ENCODE peak calls at places on chromosomes 7 and 10, in four cellular contexts. M, D, K and N are unnamed samples.
A peak's percentile ranks its signal among the peaks of the same experiment; 100 is the strongest.

GRCh38 chr10:96090463-96090800 is 39.7 kb upstream of the ZNF518A start:
- DNase-seq in M (no peak), D (no peak), K (no peak), N (no peak)

GRCh38 chr7:20892776-20893175 is 106.1 kb upstream of the SP8 start:
- DNase-seq in M (no peak), D (no peak), K (no peak), N (no peak)

GRCh38 chr7:106206826-106207541 is 77.8 kb downstream of the NAMPT start:
- DNase-seq in M (no peak), D (no peak), K (no peak), N (no peak)

GRCh38 chr7:94111009-94111408 is 106.9 kb upstream of the BET1 start:
- DNase-seq in M (no peak), D (no peak), K (no peak), N (no peak)

GRCh38 chr7:7816084-7816483 is 97.7 kb upstream of the RPA3 start:
- DNase-seq in M (no peak), D (no peak), K (no peak), N (no peak)

GRCh38 chr10:68137174-68137573 is 27.9 kb downstream of the MYPN start:
- DNase-seq in M (peak; percentile 6), D (no peak), K (no peak), N (no peak)

GRCh38 chr10:121952226-121952625 is 22.8 kb downstream of the NSMCE4A start:
- DNase-seq in M (no peak), D (no peak), K (no peak), N (no peak)

GRCh38 chr7:125934965-125935364 is 1005.3 kb upstream of the POT1 start:
- DNase-seq in M (no peak), D (no peak), K (no peak), N (no peak)

GRCh38 chr7:95045236-95045923 is 138.0 kb downstream of the PPP1R9A start:
- DNase-seq in M (peak; percentile 35), D (no peak), K (no peak), N (no peak)

GRCh38 chr10:633279-634245 is 55.9 kb downstream of the DIP2C start:
- DNase-seq in M (no peak), D (no peak), K (peak; percentile 14), N (no peak)

GRCh38 chr10:23067939-23068775 is 27.2 kb upstream of the MSRB2 start:
- DNase-seq in M (peak; percentile 80), D (no peak), K (peak; percentile 61), N (peak; percentile 47)

GRCh38 chr7:98470131-98470985 is 69.5 kb upstream of the BAIAP2L1 start:
- DNase-seq in M (no peak), D (no peak), K (no peak), N (no peak)

GRCh38 chr10:62037890-62038608 is 136.6 kb downstream of the ARID5B start:
- DNase-seq in M (no peak), D (no peak), K (no peak), N (no peak)

GRCh38 chr7:4220011-4220410 is 462.1 kb upstream of the FOXK1 start:
- DNase-seq in M (no peak), D (no peak), K (no peak), N (no peak)

GRCh38 chr10:32950457-32951109 is 7.4 kb downstream of the ITGB1 start:
- DNase-seq in M (no peak), D (no peak), K (no peak), N (no peak)

GRCh38 chr10:178208-178607 is 43.0 kb downstream of the ZMYND11 start:
- DNase-seq in M (peak; percentile 69), D (no peak), K (no peak), N (peak; percentile 26)

GRCh38 chr10:71621263-71621751 is 98.3 kb downstream of the C10orf105 start:
- DNase-seq in M (no peak), D (no peak), K (peak; percentile 77), N (no peak)

GRCh38 chr10:25101466-25101865 is 73.3 kb upstream of the GPR158 start:
- DNase-seq in M (no peak), D (no peak), K (no peak), N (no peak)

GRCh38 chr10:76172020-76172419 is 740.6 kb downstream of the LRMDA start:
- DNase-seq in M (no peak), D (no peak), K (no peak), N (no peak)

GRCh38 chr10:22479419-22479818 is 134.1 kb downstream of the SPAG6 start:
- DNase-seq in M (no peak), D (no peak), K (no peak), N (no peak)

GRCh38 chr7:130896051-130896881 is 162.3 kb upstream of the KLF14 start:
- DNase-seq in M (peak; percentile 63), D (no peak), K (no peak), N (no peak)

GRCh38 chr10:52440612-52441285 is 126.7 kb downstream of the DKK1 start:
- DNase-seq in M (peak; percentile 23), D (no peak), K (no peak), N (no peak)

GRCh38 chr7:68206946-68207485 is 1210.4 kb downstream of the TYW1 start:
- DNase-seq in M (no peak), D (no peak), K (no peak), N (no peak)

GRCh38 chr7:138049505-138050116 is 26.6 kb upstream of the AKR1D1 start:
- DNase-seq in M (no peak), D (no peak), K (no peak), N (no peak)

GRCh38 chr7:87151002-87151505 is 1.2 kb upstream of the DMTF1 start:
- DNase-seq in M (no peak), D (no peak), K (no peak), N (no peak)

GRCh38 chr10:73167557-73168485 is at the start of the genes ECD and FAM149B1:
- DNase-seq in M (peak; percentile 94), D (peak; percentile 96), K (peak; percentile 94), N (peak; percentile 87)
- TF ChIP-seq CTCF in M (no peak), D (no peak), K (peak; percentile 53), N (no peak)

DNA sequence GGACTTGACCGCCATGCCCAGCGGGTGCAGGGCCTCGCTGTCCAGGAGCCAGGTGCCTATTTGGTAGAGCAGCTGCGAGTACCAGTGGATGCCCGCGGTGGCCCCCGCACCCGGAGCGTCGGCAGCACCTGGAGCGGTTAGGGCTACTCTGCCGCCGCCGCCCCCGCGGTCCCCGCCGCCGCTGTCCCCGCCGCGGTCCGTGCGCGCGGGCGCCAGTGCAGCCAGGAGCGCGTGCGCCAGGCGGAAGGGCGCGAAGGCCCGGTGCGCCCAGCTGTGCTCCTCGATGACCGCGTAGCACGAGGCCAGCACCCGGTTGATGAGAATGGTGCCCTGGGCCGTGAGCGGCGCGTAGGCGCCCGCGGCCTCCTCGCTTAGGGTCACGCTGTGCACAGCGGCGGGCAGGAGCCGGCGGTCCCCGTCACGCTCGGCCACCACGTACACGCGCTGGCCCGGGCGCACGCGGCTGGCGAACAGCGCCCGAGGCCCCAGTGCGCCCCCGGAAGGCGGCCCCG is 9.3 kb downstream of the SHH start:
- DNase-seq in M (no peak), D (no peak), K (no peak), N (no peak)
- H3K4me3 ChIP-seq in M (no peak overlapping the region), D (peak overlapping the region; percentile 55), K (no peak overlapping the region), N (no peak overlapping the region)

DNA sequence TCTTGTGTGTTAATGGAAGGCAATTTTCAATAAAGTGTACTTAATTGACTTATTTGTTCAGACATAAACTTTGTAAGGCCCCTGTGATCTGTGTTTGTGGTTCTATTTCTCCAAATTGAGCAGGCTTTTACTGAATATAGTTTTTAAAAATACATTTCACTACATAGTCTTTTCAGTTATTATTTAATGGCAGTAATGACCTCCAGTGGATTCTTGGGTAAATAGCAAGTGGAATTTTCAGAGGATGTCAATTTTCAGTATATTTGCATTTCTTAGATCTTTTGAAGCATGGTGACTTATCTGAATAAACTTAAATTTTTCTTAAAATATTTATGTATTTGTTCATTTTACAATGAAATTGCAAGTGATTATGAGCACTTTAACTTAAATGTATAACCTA is 203.1 kb upstream of the PCLO start:
- DNase-seq in M (peak; percentile 5), D (no peak), K (no peak), N (no peak)
- TF ChIP-seq CTCF in M (no peak), D (no peak), K (no peak), N (no peak)

GRCh38 chr10:89891006-89891405 is 189.6 kb downstream of the KIF20B start:
- DNase-seq in M (peak; percentile 19), D (no peak), K (no peak), N (no peak)

GRCh38 chr10:89889610-89890009 is 188.2 kb downstream of the KIF20B start:
- DNase-seq in M (no peak), D (no peak), K (no peak), N (no peak)

GRCh38 chr10:89887830-89888229 is 186.4 kb downstream of the KIF20B start:
- DNase-seq in M (peak; percentile 39), D (no peak), K (no peak), N (no peak)

GRCh38 chr10:89888647-89889046 is 187.3 kb downstream of the KIF20B start:
- DNase-seq in M (no peak), D (no peak), K (no peak), N (no peak)

GRCh38 chr10:89887406-89887805 is 186.0 kb downstream of the KIF20B start:
- DNase-seq in M (no peak), D (no peak), K (no peak), N (no peak)
- H3K4me3 ChIP-seq in M (no peak overlapping the region), D (no peak overlapping the region), K (no peak overlapping the region), N (no peak overlapping the region)

GRCh38 chr7:17009007-17009719 is 127.4 kb upstream of the AGR3 start:
- DNase-seq in M (peak; percentile 72), D (no peak), K (no peak), N (no peak)
- TF ChIP-seq CTCF in M (peak; percentile 42), D (no peak), K (no peak), N (no peak)

GRCh38 chr7:35869810-35870209 is 69.0 kb downstream of the SEPTIN7 start:
- DNase-seq in M (peak; percentile 41), D (no peak), K (no peak), N (no peak)

GRCh38 chr7:35875292-35875691 is 74.4 kb downstream of the SEPTIN7 start:
- DNase-seq in M (peak; percentile 53), D (no peak), K (no peak), N (no peak)

GRCh38 chr7:35878356-35878755 is 77.5 kb downstream of the SEPTIN7 start:
- DNase-seq in M (no peak), D (no peak), K (no peak), N (no peak)

GRCh38 chr7:35874881-35875280 is 74.0 kb downstream of the SEPTIN7 start:
- DNase-seq in M (peak; percentile 29), D (no peak), K (no peak), N (no peak)
- H3K4me3 ChIP-seq in M (no peak overlapping the region), D (no peak overlapping the region), K (no peak overlapping the region), N (no peak overlapping the region)

GRCh38 chr10:107264742-107265141 is 100.2 kb upstream of the SORCS1 start:
- DNase-seq in M (no peak), D (no peak), K (no peak), N (no peak)
- TF ChIP-seq CTCF in M (no peak), D (no peak), K (no peak), N (no peak)

GRCh38 chr7:73838642-73839041 is 3.7 kb downstream of the METTL27 start:
- DNase-seq in M (no peak), D (no peak), K (no peak), N (no peak)
- H3K4me3 ChIP-seq in M (no peak overlapping the region), D (no peak overlapping the region), K (no peak overlapping the region), N (no peak overlapping the region)